ENCODE peak calls at places on chromosomes 5 and 9, in ten cellular contexts. V is left ventricle myocardium inferior, O is cardiac muscle cell, R is MM.1S, C is thyroid gland, A is K562, X is pancreas, H is neural progenitor cell, K is stomach, D is ovary. W is an unnamed sample. For H3K27me3 and H3K4me1, the result is how much of the 10 kb centered on the place peaks cover.

GRCh38 chr5:22651355-22651754 is 201.8 kb downstream of the CDH12 start:
- DNase-seq in V (no peak), O (no peak), R (no peak), C (no peak), A (no peak), X (no peak), H (no peak), K (no peak), D (no peak), W (no peak)

GRCh38 chr5:82334856-82335255 is 56.7 kb upstream of the RPS23 start:
- DNase-seq in V (no peak), O (peak), R (no peak), C (no peak), A (no peak), X (no peak), H (no peak), K (no peak), D (no peak), W (no peak)

GRCh38 chr9:137390553-137391410 is 32.2 kb downstream of the EXD3 start:
- DNase-seq in V (no peak), O (no peak), R (no peak), C (no peak), A (no peak), X (peak), H (no peak), K (no peak), D (no peak), W (peak)

GRCh38 chr9:87422999-87423398 is 74.7 kb upstream of the DAPK1 start:
- DNase-seq in V (no peak), O (no peak), R (no peak), C (no peak), A (no peak), X (no peak), H (no peak), K (no peak), D (no peak), W (no peak)

GRCh38 chr9:86508208-86508903 is 154.1 kb upstream of the TUT7 start:
- DNase-seq in V (no peak), O (no peak), R (no peak), C (no peak), A (no peak), X (no peak), H (no peak), K (no peak), D (no peak), W (no peak)

GRCh38 chr9:122392714-122393113 is 21.9 kb downstream of the PTGS1 start:
- DNase-seq in V (no peak), O (no peak), R (no peak), C (no peak), A (no peak), X (no peak), H (no peak), K (no peak), D (no peak), W (no peak)

GRCh38 chr9:134716067-134716466 is 74.5 kb downstream of the COL5A1 start:
- DNase-seq in V (no peak), O (no peak), R (no peak), C (no peak), A (no peak), X (no peak), H (no peak), K (no peak), D (no peak), W (no peak)

GRCh38 chr5:2007437-2007905 is 124.7 kb upstream of the IRX4 start:
- DNase-seq in V (no peak), O (no peak), R (no peak), C (no peak), A (no peak), X (no peak), H (no peak), K (no peak), D (no peak), W (peak)

GRCh38 chr5:179255527-179256228 is 89.6 kb downstream of the ADAMTS2 start:
- DNase-seq in V (no peak), O (no peak), R (no peak), C (no peak), A (no peak), X (peak), H (no peak), K (no peak), D (no peak), W (no peak)

GRCh38 chr5:169655353-169655752 is 18.3 kb downstream of the DOCK2 start:
- DNase-seq in V (no peak), O (no peak), R (no peak), C (no peak), A (no peak), X (no peak), H (no peak), K (no peak), D (no peak), W (no peak)

GRCh38 chr5:1793301-1793740 is 6.3 kb downstream of the MRPL36 start:
- DNase-seq in V (no peak), O (no peak), R (peak), C (no peak), A (no peak), X (no peak), H (no peak), K (no peak), D (peak), W (no peak)

GRCh38 chr5:178464431-178465048 is 125.7 kb downstream of the COL23A1 start:
- DNase-seq in V (no peak), O (no peak), R (no peak), C (no peak), A (no peak), X (no peak), H (no peak), K (peak), D (no peak), W (no peak)

GRCh38 chr5:116766470-116766947 is 191.9 kb upstream of the SEMA6A start:
- DNase-seq in V (no peak), O (no peak), R (no peak), C (no peak), A (no peak), X (no peak), H (no peak), K (no peak), D (peak), W (no peak)

GRCh38 chr5:107578051-107578635 is 92.6 kb downstream of the EFNA5 start:
- DNase-seq in V (no peak), O (no peak), R (no peak), C (no peak), A (no peak), X (no peak), H (no peak), K (no peak), D (no peak), W (no peak)

GRCh38 chr5:135050244-135050767 is 16.3 kb upstream of the PITX1 start:
- DNase-seq in V (no peak), O (no peak), R (no peak), C (no peak), A (no peak), X (no peak), H (peak), K (no peak), D (no peak), W (no peak)

GRCh38 chr9:122320346-122320995 is 50.4 kb upstream of the PTGS1 start:
- DNase-seq in V (no peak), O (no peak), R (no peak), C (peak), A (no peak), X (no peak), H (no peak), K (no peak), D (no peak), W (no peak)

GRCh38 chr5:172725785-172726184 is 45.2 kb downstream of the DUSP1 start:
- DNase-seq in V (no peak), O (no peak), R (no peak), C (no peak), A (no peak), X (peak), H (no peak), K (no peak), D (no peak), W (no peak)

GRCh38 chr9:77011973-77012817 is 7.3 kb upstream of the FOXB2 start:
- DNase-seq in V (peak), O (peak), R (peak), C (peak), A (peak), X (peak), H (peak), K (peak), D (peak), W (peak)

GRCh38 chr9:70085241-70085640 is 41.6 kb downstream of the MAMDC2 start:
- DNase-seq in V (no peak), O (peak), R (no peak), C (no peak), A (no peak), X (no peak), H (peak), K (no peak), D (no peak), W (no peak)

GRCh38 chr5:148781771-148782170 is 44.6 kb upstream of the ADRB2 start:
- DNase-seq in V (no peak), O (no peak), R (no peak), C (no peak), A (no peak), X (no peak), H (no peak), K (no peak), D (no peak), W (no peak)

GRCh38 chr9:105117111-105117682 is 127.3 kb upstream of the SLC44A1 start:
- DNase-seq in V (no peak), O (no peak), R (no peak), C (no peak), A (no peak), X (no peak), H (peak), K (no peak), D (no peak), W (no peak)

GRCh38 chr5:91177639-91178038 is 205.5 kb downstream of the ARRDC3 start:
- DNase-seq in V (no peak), O (no peak), R (no peak), C (no peak), A (no peak), X (no peak), H (no peak), K (no peak), D (no peak), W (no peak)

GRCh38 chr5:73693573-73694061 is 67.6 kb downstream of the ARHGEF28 start:
- DNase-seq in V (no peak), O (peak), R (peak), C (peak), A (no peak), X (no peak), H (peak), K (no peak), D (peak), W (no peak)

GRCh38 chr9:129174724-129175514 is 3.1 kb downstream of the IER5L start:
- DNase-seq in V (peak), O (peak), R (peak), C (peak), A (peak), X (peak), H (peak), K (peak), D (peak), W (peak)

GRCh38 chr5:68920888-68921287 is 172.9 kb upstream of the SLC30A5 start:
- DNase-seq in V (no peak), O (no peak), R (no peak), C (no peak), A (no peak), X (no peak), H (no peak), K (no peak), D (no peak), W (peak)

GRCh38 chr5:54869691-54870090 is 115.7 kb downstream of the ESM1 start:
- DNase-seq in V (no peak), O (no peak), R (no peak), C (no peak), A (no peak), X (no peak), H (no peak), K (no peak), D (no peak), W (no peak)

GRCh38 chr9:124256517-124257069 is 1.2 kb upstream of the NEK6 start:
- DNase-seq in V (no peak), O (no peak), R (no peak), C (peak), A (no peak), X (no peak), H (peak), K (no peak), D (no peak), W (no peak)

DNA sequence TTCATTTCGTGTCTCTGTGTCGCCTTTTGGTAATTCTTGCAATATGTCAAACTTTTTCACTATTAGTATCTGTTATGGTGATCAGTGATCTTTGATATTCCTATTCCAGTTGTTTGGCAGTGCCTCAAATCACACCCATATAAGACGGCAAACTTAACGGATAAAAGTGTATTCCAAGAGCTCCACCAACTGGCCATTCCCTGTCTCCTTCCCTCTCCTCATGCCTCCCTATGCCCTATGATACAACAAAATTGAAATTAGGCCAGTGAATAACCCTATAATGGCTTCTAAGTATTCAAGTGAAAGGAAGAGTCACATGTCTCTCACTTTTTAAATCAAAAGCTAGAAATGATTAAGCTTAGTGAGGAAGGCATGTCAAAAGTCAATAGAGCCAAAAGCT is 74.8 kb downstream of the CDK5RAP2 start:
- DNase-seq in V (no peak), O (no peak), R (no peak), C (no peak), A (no peak), X (no peak), H (no peak), K (no peak), D (no peak), W (no peak)
- TF ChIP-seq CTCF in V (peak), O (peak), R (no peak), C (no peak), A (no peak), X (no peak), H (peak), K (no peak), D (no peak), W (no peak)

GRCh38 chr9:131826966-131827525 is 87.2 kb upstream of the RAPGEF1 start:
- DNase-seq in V (no peak), O (no peak), R (no peak), C (no peak), A (no peak), X (no peak), H (no peak), K (no peak), D (no peak), W (no peak)

GRCh38 chr9:131824175-131824594 is 84.3 kb upstream of the RAPGEF1 start:
- DNase-seq in V (no peak), O (no peak), R (no peak), C (no peak), A (no peak), X (no peak), H (no peak), K (no peak), D (no peak), W (no peak)

GRCh38 chr9:131824953-131825495 is 85.1 kb upstream of the RAPGEF1 start:
- DNase-seq in V (no peak), O (no peak), R (no peak), C (no peak), A (no peak), X (no peak), H (no peak), K (no peak), D (no peak), W (no peak)

GRCh38 chr9:131826053-131826452 is 86.2 kb upstream of the RAPGEF1 start:
- DNase-seq in V (no peak), O (no peak), R (no peak), C (no peak), A (no peak), X (no peak), H (no peak), K (no peak), D (no peak), W (no peak)

GRCh38 chr9:131823701-131824146 is 83.8 kb upstream of the RAPGEF1 start:
- DNase-seq in V (no peak), O (no peak), R (no peak), C (no peak), A (no peak), X (no peak), H (no peak), K (no peak), D (no peak), W (no peak)
- H3K27me3 ChIP-seq in V (half or more), O (under half), R (half or more), C (under half), A (half or more), X (under half), H (under half), K (half or more), D (under half), W (under half)

DNA sequence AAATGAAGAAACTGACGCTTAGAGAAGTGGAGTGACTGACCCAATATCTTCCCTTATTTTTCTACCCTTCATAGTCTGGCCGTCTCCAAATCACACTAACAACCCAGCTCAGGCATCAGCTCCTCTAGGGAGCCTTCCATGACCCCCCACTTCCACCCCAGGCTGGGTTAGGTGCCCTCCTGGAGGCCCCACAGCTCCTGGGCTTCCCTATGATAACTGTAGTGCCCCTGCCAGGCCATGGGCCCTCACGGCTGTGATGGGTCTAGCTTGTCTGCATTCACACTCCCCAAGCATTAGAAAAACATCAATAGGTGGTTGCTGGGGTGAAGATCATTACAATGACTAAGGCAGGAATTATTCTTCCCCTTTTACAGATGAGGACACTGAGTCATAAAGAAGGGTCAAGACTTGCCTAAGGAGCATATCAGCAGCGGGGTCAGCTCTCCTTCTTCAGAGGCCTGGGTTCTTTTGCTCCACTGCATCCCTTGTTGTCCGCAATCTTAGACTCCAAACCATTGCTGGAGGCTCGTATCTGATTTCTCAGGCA is 7.3 kb downstream of the CORO2A start:
- DNase-seq in V (no peak), O (no peak), R (no peak), C (no peak), A (no peak), X (no peak), H (no peak), K (no peak), D (no peak), W (no peak)
- H3K4me1 ChIP-seq in V (under half), O (under half), R (under half), C (under half), A (under half), X (under half), H (under half), K (under half), D (under half), W (under half)

GRCh38 chr5:6791031-6791577 is 77.9 kb downstream of the TENT4A start:
- DNase-seq in V (no peak), O (no peak), R (no peak), C (no peak), A (no peak), X (no peak), H (no peak), K (no peak), D (no peak), W (no peak)

GRCh38 chr5:6787941-6788340 is 74.7 kb downstream of the TENT4A start:
- DNase-seq in V (no peak), O (no peak), R (no peak), C (no peak), A (no peak), X (no peak), H (no peak), K (no peak), D (no peak), W (no peak)

GRCh38 chr5:6790346-6790865 is 77.2 kb downstream of the TENT4A start:
- DNase-seq in V (no peak), O (no peak), R (no peak), C (no peak), A (no peak), X (no peak), H (no peak), K (no peak), D (no peak), W (no peak)

GRCh38 chr5:6788439-6788838 is 75.2 kb downstream of the TENT4A start:
- DNase-seq in V (no peak), O (no peak), R (no peak), C (no peak), A (no peak), X (no peak), H (no peak), K (no peak), D (no peak), W (no peak)

GRCh38 chr5:6788956-6789649 is 75.9 kb downstream of the TENT4A start:
- DNase-seq in V (no peak), O (no peak), R (no peak), C (no peak), A (no peak), X (no peak), H (no peak), K (no peak), D (no peak), W (no peak)
- TF ChIP-seq CTCF in V (no peak), O (no peak), R (no peak), C (no peak), A (no peak), X (no peak), H (peak), K (no peak), D (peak), W (no peak)

DNA sequence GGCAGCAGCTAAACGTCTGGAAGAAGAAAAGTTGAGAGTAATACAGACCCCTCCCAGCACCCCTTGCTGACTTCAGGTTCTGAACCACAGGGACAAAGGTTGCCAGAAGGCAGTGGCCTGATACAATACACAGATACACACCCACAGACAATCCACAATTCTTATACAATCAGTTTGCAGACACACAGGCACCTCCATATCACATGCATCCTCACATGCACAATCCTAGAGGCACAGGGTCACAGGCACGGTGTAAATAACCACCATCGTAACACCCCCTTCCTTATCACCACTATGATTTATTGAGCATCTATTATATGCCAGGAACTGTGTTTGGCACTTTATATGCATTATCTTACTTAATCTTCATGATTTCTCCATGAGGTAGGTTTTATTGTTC is 8.2 kb downstream of the CNTFR start:
- DNase-seq in V (no peak), O (no peak), R (no peak), C (no peak), A (no peak), X (no peak), H (no peak), K (no peak), D (no peak), W (no peak)
- H3K27me3 ChIP-seq in V (half or more), O (under half), R (half or more), C (under half), A (half or more), X (under half), H (under half), K (half or more), D (under half), W (under half)

DNA sequence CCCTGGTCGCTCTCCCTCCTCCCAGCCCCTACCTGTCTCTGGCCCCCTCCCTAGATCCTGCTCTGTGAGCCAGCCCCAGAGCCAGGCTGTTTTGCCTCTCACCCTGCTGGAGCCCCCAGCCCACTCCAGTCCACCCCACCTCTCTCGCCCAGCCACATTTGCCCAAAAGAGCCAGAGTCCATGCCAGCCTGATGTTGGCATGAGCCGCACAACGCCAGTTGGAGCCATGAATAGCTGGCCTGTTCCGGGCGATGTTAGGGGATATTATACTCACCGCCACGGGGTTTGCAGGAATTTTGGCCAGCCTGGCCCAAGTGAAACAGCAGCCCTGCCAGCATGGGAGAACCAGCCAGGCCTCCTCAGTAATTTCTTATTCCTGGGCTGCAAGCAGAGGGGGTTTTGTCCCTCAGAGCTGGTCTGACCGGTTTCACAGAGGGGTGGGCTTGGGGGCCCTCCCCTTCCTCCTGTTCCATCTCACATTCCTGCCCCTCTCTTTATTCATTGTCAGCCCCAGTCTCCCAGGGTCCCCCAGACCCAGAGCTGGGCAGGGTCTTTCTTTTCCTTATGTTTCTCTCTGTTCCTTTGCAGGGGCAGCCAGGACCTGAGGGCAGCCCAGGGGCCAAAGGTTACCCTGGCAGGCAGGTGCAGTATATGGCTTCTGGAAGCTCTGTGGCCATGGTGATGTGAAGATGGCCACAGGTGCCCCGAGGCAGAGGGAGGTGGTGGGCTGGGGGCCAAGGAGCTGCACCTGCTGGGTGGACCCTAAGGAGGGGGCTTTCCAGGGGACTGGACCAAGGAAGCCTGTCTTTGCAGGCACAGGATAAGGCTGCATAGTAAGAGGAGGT is 50.1 kb downstream of the COL27A1 start:
- DNase-seq in V (no peak), O (no peak), R (no peak), C (no peak), A (no peak), X (no peak), H (no peak), K (no peak), D (no peak), W (no peak)
- H3K4me1 ChIP-seq in V (under half), O (under half), R (under half), C (under half), A (under half), X (under half), H (under half), K (under half), D (under half), W (under half)

W was measured in upper lobe of left lung.